ENCODE peak calls at places on chromosomes 16 and 17, in ten cellular contexts. J, H, Q, W, I, R, L, S, A and P are unnamed samples.

GRCh38 chr16:50594332-50595260 is 46.4 kb downstream of the NKD1 start:
- DNase-seq in H (peak; percentile 62), R (no peak), S (no peak), I (no peak), A (peak; percentile 20), J (no peak), W (no peak), L (no peak), Q (no peak), P (no peak)

GRCh38 chr17:50963139-50963538 is 97.0 kb upstream of the TOB1 start:
- DNase-seq in A (no peak), L (no peak), S (no peak), W (no peak), I (no peak), Q (no peak), J (peak; percentile 46), H (no peak), R (no peak), P (no peak)

GRCh38 chr17:32191306-32191705 is 49.0 kb downstream of the RHOT1 start:
- DNase-seq in A (no peak), R (no peak), Q (no peak), J (no peak), S (no peak), H (no peak), I (no peak), W (no peak), L (no peak), P (no peak)

GRCh38 chr17:28366605-28367004 is 1.6 kb upstream of the SEBOX start:
- DNase-seq in R (no peak), L (no peak), J (no peak), A (no peak), S (no peak), I (no peak), W (no peak), Q (no peak), H (no peak), P (no peak)

GRCh38 chr16:71698491-71698890 is 26.0 kb downstream of the PHLPP2 start:
- DNase-seq in A (no peak), H (no peak), J (no peak), L (no peak), I (no peak), Q (no peak), R (no peak), W (no peak), S (no peak), P (no peak)

GRCh38 chr17:50057521-50057991 is 1.6 kb downstream of the ITGA3 start:
- DNase-seq in L (no peak), Q (no peak), H (no peak), I (no peak), W (no peak), S (no peak), R (no peak), J (no peak), A (no peak), P (peak; percentile 17)

GRCh38 chr17:29847527-29847931 is 82.5 kb downstream of the SSH2 start:
- DNase-seq in I (no peak), J (no peak), H (no peak), Q (no peak), W (no peak), R (no peak), L (no peak), A (no peak), S (no peak), P (no peak)

GRCh38 chr17:81416612-81417011 is 21.4 kb downstream of the BAHCC1 start:
- DNase-seq in H (no peak), I (no peak), S (no peak), L (no peak), J (no peak), A (no peak), W (no peak), Q (peak; percentile 69), R (no peak), P (no peak)

GRCh38 chr16:17845031-17845430 is 374.3 kb upstream of the XYLT1 start:
- DNase-seq in A (no peak), J (no peak), W (no peak), L (no peak), Q (no peak), I (no peak), H (no peak), R (no peak), S (no peak), P (no peak)

GRCh38 chr17:59617141-59617757 is 2.4 kb upstream of the CLTC start:
- DNase-seq in W (no peak), J (no peak), H (no peak), A (no peak), L (no peak), I (no peak), Q (no peak), R (no peak), S (no peak), P (no peak)

GRCh38 chr16:70767377-70768204 is 33.4 kb downstream of the VAC14 start:
- DNase-seq in Q (no peak), R (no peak), S (no peak), J (no peak), W (no peak), L (no peak), A (no peak), H (no peak), I (no peak), P (no peak)

GRCh38 chr17:42798383-42799380 is at the start of the genes CNTD1 and COA3:
- DNase-seq in S (peak; percentile 92), H (peak; percentile 96), J (peak; percentile 83), R (peak; percentile 78), W (peak; percentile 80), A (peak; percentile 94), I (peak; percentile 92), L (peak; percentile 53), Q (peak; percentile 77), P (peak; percentile 71)